ENCODE peak calls at places on chromosomes 2 and 18, in eight cellular contexts. H, A, Y, F, X, M, Z and P are unnamed samples.

GRCh38 chr2:231227309-231228162 is 29.1 kb downstream of the ARMC9 start:
- DNase-seq in F (no peak), A (peak; percentile 44), Y (peak; percentile 69), X (peak; percentile 61), M (peak; percentile 58), H (peak; percentile 67), Z (peak; percentile 77), P (peak; percentile 63)

GRCh38 chr2:40190457-40190856 is 261.4 kb downstream of the SLC8A1 start:
- DNase-seq in H (no peak), Y (no peak), F (no peak), Z (no peak), A (no peak), M (no peak), X (no peak), P (no peak)

GRCh38 chr2:224938670-224939309 is 103.5 kb downstream of the DOCK10 start:
- DNase-seq in Z (peak; percentile 36), X (peak; percentile 5), F (no peak), A (no peak), H (no peak), M (no peak), Y (peak; percentile 65), P (no peak)

GRCh38 chr2:241507430-241508239 is 749 bp downstream of the STK25 start:
- DNase-seq in H (peak; percentile 39), M (peak; percentile 45), A (no peak), X (peak; percentile 29), F (no peak), Z (peak; percentile 84), Y (no peak), P (peak; percentile 39)

GRCh38 chr18:51051105-51051712 is 21.2 kb downstream of the SMAD4 start:
- DNase-seq in M (peak; percentile 59), Z (peak; percentile 66), F (no peak), A (no peak), Y (no peak), X (no peak), H (no peak), P (peak; percentile 63)

GRCh38 chr2:241150660-241151530 is 628 bp downstream of the PPP1R7 start:
- DNase-seq in H (peak; percentile 52), Y (no peak), X (no peak), A (no peak), Z (peak; percentile 18), M (no peak), F (no peak), P (no peak)

GRCh38 chr2:98807221-98807620 is 76.3 kb upstream of the MGAT4A start:
- DNase-seq in Z (no peak), M (no peak), A (no peak), X (no peak), Y (no peak), F (no peak), H (no peak), P (no peak)

GRCh38 chr2:67267238-67267637 is 129.9 kb upstream of the ETAA1 start:
- DNase-seq in A (no peak), F (no peak), M (no peak), Z (no peak), Y (no peak), X (no peak), H (no peak), P (no peak)

GRCh38 chr2:152075427-152076050 is 23.3 kb downstream of the CACNB4 start:
- DNase-seq in H (no peak), Z (no peak), M (no peak), X (no peak), Y (no peak), A (no peak), F (no peak), P (no peak)

GRCh38 chr2:60519259-60519863 is 34.1 kb downstream of the BCL11A start:
- DNase-seq in Y (peak; percentile 18), M (no peak), A (no peak), F (no peak), H (no peak), X (no peak), Z (no peak), P (no peak)

GRCh38 chr2:1787799-1788477 is 43.6 kb upstream of the PXDN start:
- DNase-seq in Z (no peak), M (peak; percentile 52), A (no peak), X (no peak), Y (no peak), F (no peak), H (no peak), P (peak; percentile 64)

GRCh38 chr2:151289972-151290335 is 486 bp upstream of the NMI start:
- DNase-seq in H (peak; percentile 31), X (no peak), Y (peak; percentile 35), A (no peak), Z (no peak), F (no peak), M (no peak), P (no peak)

GRCh38 chr2:159265171-159265576 is 21.3 kb downstream of the WDSUB1 start:
- DNase-seq in F (no peak), X (peak; percentile 90), Y (no peak), Z (peak; percentile 55), M (no peak), H (no peak), A (no peak), P (no peak)

GRCh38 chr2:161237397-161238263 is 70.6 kb upstream of the PSMD14 start:
- DNase-seq in F (peak; percentile 55), A (peak; percentile 57), M (peak; percentile 26), Y (peak; percentile 13), Z (peak; percentile 53), H (peak; percentile 62), X (no peak), P (peak; percentile 69)

GRCh38 chr2:15009681-15010080 is 377.2 kb downstream of the LRATD1 start:
- DNase-seq in M (no peak), Y (peak; percentile 25), H (no peak), X (no peak), F (no peak), A (no peak), Z (no peak), P (no peak)

GRCh38 chr18:48939368-48940097 is 11.2 kb downstream of the SMAD7 start:
- DNase-seq in A (no peak), Z (no peak), Y (no peak), H (no peak), F (no peak), M (no peak), X (no peak), P (no peak)

GRCh38 chr2:11073791-11074190 is 81.5 kb upstream of the SLC66A3 start:
- DNase-seq in M (no peak), Z (no peak), H (no peak), X (no peak), F (no peak), Y (no peak), A (no peak), P (no peak)

GRCh38 chr18:74524097-74524496 is 10.2 kb upstream of the CNDP1 start:
- DNase-seq in H (peak; percentile 42), M (no peak), Y (no peak), X (no peak), A (no peak), Z (no peak), F (no peak), P (peak; percentile 60)

GRCh38 chr2:38056216-38056615 is 19.7 kb downstream of the CYP1B1 start:
- DNase-seq in X (peak; percentile 44), Y (no peak), M (no peak), F (no peak), H (no peak), Z (no peak), A (no peak), P (no peak)

GRCh38 chr2:180559766-180560165 is 420.6 kb upstream of the UBE2E3 start:
- DNase-seq in Z (no peak), M (no peak), Y (no peak), A (no peak), X (no peak), H (no peak), F (no peak), P (no peak)

GRCh38 chr2:11388262-11389047 is 44.0 kb upstream of the ROCK2 start:
- DNase-seq in H (peak; percentile 78), Y (no peak), X (no peak), F (no peak), M (no peak), Z (no peak), A (no peak), P (no peak)